ENCODE peak calls at places on chromosome 12, in nine cellular contexts. C is Caco-2, A is tibial artery, E is tibial nerve, K is cardiac muscle cell, S is NT2/D1, J is pancreas, U is GM23248, X is endodermal cell. O is an unnamed sample.

GRCh38 chr12:133174901-133175300 is 6.4 kb upstream of the ZNF268 start:
- DNase-seq in C (no peak), A (no peak), E (no peak), K (no peak), S (no peak), J (no peak), U (no peak), X (no peak), O (no peak)

GRCh38 chr12:85662209-85662607 is 174.0 kb downstream of the RASSF9 start:
- DNase-seq in C (no peak), A (no peak), E (no peak), K (no peak), S (no peak), J (no peak), U (no peak), X (no peak), O (no peak)

GRCh38 chr12:84730561-84731162 is 181.9 kb downstream of the SLC6A15 start:
- DNase-seq in C (no peak), A (no peak), E (no peak), K (no peak), S (peak; percentile 18), J (no peak), U (no peak), X (peak; percentile 56), O (no peak)

GRCh38 chr12:27462151-27462694 is 15.7 kb downstream of the SMCO2 start:
- DNase-seq in C (no peak), A (no peak), E (no peak), K (peak; percentile 92), S (no peak), J (no peak), U (peak; percentile 64), X (no peak), O (no peak)

GRCh38 chr12:84825149-84825548 is 87.5 kb downstream of the SLC6A15 start:
- DNase-seq in C (no peak), A (no peak), E (no peak), K (no peak), S (no peak), J (no peak), U (no peak), X (no peak), O (no peak)

GRCh38 chr12:64006211-64006610 is 161.7 kb downstream of the SRGAP1 start:
- DNase-seq in C (no peak), A (no peak), E (no peak), K (peak; percentile 69), S (no peak), J (no peak), U (peak; percentile 71), X (no peak), O (no peak)

GRCh38 chr12:121438905-121439304 is 39.0 kb downstream of the RNF34 start:
- DNase-seq in C (no peak), A (no peak), E (no peak), K (no peak), S (no peak), J (no peak), U (no peak), X (no peak), O (no peak)

GRCh38 chr12:75591628-75592027 is 80.2 kb upstream of the KRR1 start:
- DNase-seq in C (no peak), A (no peak), E (no peak), K (peak; percentile 36), S (no peak), J (no peak), U (no peak), X (no peak), O (no peak)

GRCh38 chr12:122951979-122952892 is 14.0 kb downstream of the ABCB9 start:
- DNase-seq in C (peak; percentile 73), A (peak; percentile 73), E (peak; percentile 77), K (peak; percentile 77), S (peak; percentile 62), J (peak; percentile 68), U (peak; percentile 83), X (peak; percentile 94), O (peak; percentile 50)

GRCh38 chr12:26727482-26728204 is 105.4 kb downstream of the ITPR2 start:
- DNase-seq in C (no peak), A (no peak), E (no peak), K (no peak), S (no peak), J (no peak), U (no peak), X (peak; percentile 54), O (no peak)

GRCh38 chr12:5204271-5204670 is 160.6 kb downstream of the KCNA5 start:
- DNase-seq in C (no peak), A (no peak), E (no peak), K (no peak), S (peak; percentile 93), J (no peak), U (no peak), X (peak; percentile 91), O (no peak)

GRCh38 chr12:93974252-93974651 is 174.1 kb upstream of the PLXNC1 start:
- DNase-seq in C (no peak), A (no peak), E (no peak), K (no peak), S (no peak), J (no peak), U (no peak), X (no peak), O (no peak)

GRCh38 chr12:24197517-24197916 is 248.0 kb upstream of the SOX5 start:
- DNase-seq in C (no peak), A (no peak), E (no peak), K (no peak), S (peak; percentile 57), J (no peak), U (no peak), X (peak; percentile 71), O (no peak)

GRCh38 chr12:24730461-24730896 is 218.4 kb downstream of the BCAT1 start:
- DNase-seq in C (no peak), A (no peak), E (no peak), K (no peak), S (no peak), J (no peak), U (no peak), X (no peak), O (no peak)

GRCh38 chr12:41636658-41637057 is 448.5 kb downstream of the PDZRN4 start:
- DNase-seq in C (no peak), A (no peak), E (no peak), K (no peak), S (no peak), J (no peak), U (no peak), X (no peak), O (no peak)

GRCh38 chr12:52927964-52928363 is 21.0 kb upstream of the KRT18 start:
- DNase-seq in C (no peak), A (no peak), E (no peak), K (no peak), S (no peak), J (no peak), U (no peak), X (no peak), O (no peak)
- H3K4me1 ChIP-seq in C (peaks cover 59% of the 10 kb centered on the region), A (peaks cover 14% of the 10 kb centered on the region), E (no peaks in the 10 kb centered on the region), K (peaks cover 35% of the 10 kb centered on the region), S (peaks cover 26% of the 10 kb centered on the region), J (peaks cover 33% of the 10 kb centered on the region), U (peaks cover 36% of the 10 kb centered on the region), X (peaks cover 32% of the 10 kb centered on the region), O (no peaks in the 10 kb centered on the region)

GRCh38 chr12:56715798-56716197 is 9.3 kb downstream of the NACA start:
- DNase-seq in C (no peak), A (no peak), E (no peak), K (no peak), S (no peak), J (no peak), U (no peak), X (no peak), O (no peak)
- H3K4me1 ChIP-seq in C (peaks cover 5% of the 10 kb centered on the region), A (peaks cover 29% of the 10 kb centered on the region), E (peaks cover 48% of the 10 kb centered on the region), K (peaks cover 22% of the 10 kb centered on the region), S (peaks cover 4% of the 10 kb centered on the region), J (peaks cover 14% of the 10 kb centered on the region), U (peaks cover 3% of the 10 kb centered on the region), X (no peaks in the 10 kb centered on the region), O (peaks cover 40% of the 10 kb centered on the region)

GRCh38 chr12:90010089-90010488 is 301.5 kb upstream of the ATP2B1 start:
- DNase-seq in C (no peak), A (no peak), E (no peak), K (no peak), S (no peak), J (no peak), U (peak; percentile 63), X (peak; percentile 71), O (no peak)
- H3K4me1 ChIP-seq in C (no peaks in the 10 kb centered on the region), A (no peaks in the 10 kb centered on the region), E (no peaks in the 10 kb centered on the region), K (peaks cover 22% of the 10 kb centered on the region), S (no peaks in the 10 kb centered on the region), J (no peaks in the 10 kb centered on the region), U (peaks cover 7% of the 10 kb centered on the region), X (no peaks in the 10 kb centered on the region), O (no peaks in the 10 kb centered on the region)

GRCh38 chr12:65535951-65536350 is 257.5 kb downstream of the MSRB3 start:
- DNase-seq in C (no peak), A (no peak), E (no peak), K (no peak), S (no peak), J (no peak), U (peak; percentile 29), X (no peak), O (no peak)
- H3K4me1 ChIP-seq in C (peaks cover 40% of the 10 kb centered on the region), A (peaks cover 27% of the 10 kb centered on the region), E (no peaks in the 10 kb centered on the region), K (no peaks in the 10 kb centered on the region), S (no peaks in the 10 kb centered on the region), J (no peaks in the 10 kb centered on the region), U (peaks cover 49% of the 10 kb centered on the region), X (no peaks in the 10 kb centered on the region), O (no peaks in the 10 kb centered on the region)

GRCh38 chr12:92080390-92081285 is 65.0 kb downstream of the BTG1 start:
- DNase-seq in C (peak; percentile 81), A (no peak), E (no peak), K (peak; percentile 61), S (no peak), J (no peak), U (peak; percentile 92), X (no peak), O (no peak)
- H3K4me1 ChIP-seq in C (peaks cover 51% of the 10 kb centered on the region), A (no peaks in the 10 kb centered on the region), E (peaks cover 12% of the 10 kb centered on the region), K (peaks cover 53% of the 10 kb centered on the region), S (no peaks in the 10 kb centered on the region), J (peaks cover 31% of the 10 kb centered on the region), U (peaks cover 59% of the 10 kb centered on the region), X (no peaks in the 10 kb centered on the region), O (peaks cover 52% of the 10 kb centered on the region)

DNA sequence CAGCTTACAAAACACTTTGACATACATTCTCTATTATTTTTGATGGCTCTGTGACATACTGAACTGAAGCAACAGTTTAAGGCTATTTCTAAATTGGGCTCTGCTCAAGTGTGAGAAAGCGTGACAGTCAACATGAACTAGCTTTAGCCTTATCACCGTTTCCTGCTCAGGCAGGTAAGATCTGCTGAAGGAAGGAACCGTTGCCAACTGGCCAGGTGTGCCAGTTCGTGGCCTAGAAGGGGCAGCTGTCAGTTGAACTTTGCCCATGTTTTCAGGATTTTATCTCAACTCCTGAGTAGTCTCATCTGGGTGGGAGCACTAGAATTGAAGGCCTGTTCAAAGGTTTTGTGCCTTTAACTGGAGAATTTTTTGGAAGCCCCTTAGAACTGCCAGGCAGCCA is 79.5 kb downstream of the ETV6 start:
- DNase-seq in C (no peak), A (no peak), E (no peak), K (no peak), S (no peak), J (peak; percentile 90), U (no peak), X (no peak), O (no peak)
- H3K4me1 ChIP-seq in C (peaks cover 18% of the 10 kb centered on the region), A (peaks cover 67% of the 10 kb centered on the region), E (peaks cover 9% of the 10 kb centered on the region), K (peaks cover 39% of the 10 kb centered on the region), S (no peaks in the 10 kb centered on the region), J (peaks cover 80% of the 10 kb centered on the region), U (peaks cover 34% of the 10 kb centered on the region), X (peaks cover 9% of the 10 kb centered on the region), O (peaks cover 43% of the 10 kb centered on the region)

GRCh38 chr12:12797789-12798142 is 12.3 kb downstream of the APOLD1 start:
- DNase-seq in C (no peak), A (no peak), E (no peak), K (no peak), S (no peak), J (no peak), U (no peak), X (no peak), O (no peak)
- H3K4me1 ChIP-seq in C (peaks cover 12% of the 10 kb centered on the region), A (no peaks in the 10 kb centered on the region), E (no peaks in the 10 kb centered on the region), K (no peaks in the 10 kb centered on the region), S (no peaks in the 10 kb centered on the region), J (no peaks in the 10 kb centered on the region), U (peaks cover 13% of the 10 kb centered on the region), X (no peaks in the 10 kb centered on the region), O (no peaks in the 10 kb centered on the region)